ENCODE peak calls at places on chromosome 6, in seven cellular contexts. E, H, F, S, G, Q and R are unnamed samples.

GRCh38 chr6:109321752-109322151 is 60.5 kb downstream of the CD164 start:
- DNase-seq in E (no peak), H (no peak), F (no peak), S (no peak), G (no peak), Q (no peak), R (no peak)

GRCh38 chr6:116386581-116387299 is 16.0 kb downstream of the DSE start:
- DNase-seq in E (no peak), H (peak; percentile 36), F (no peak), S (no peak), G (peak; percentile 41), Q (no peak), R (no peak)

GRCh38 chr6:140572129-140572528 is 1197.7 kb upstream of the CITED2 start:
- DNase-seq in E (no peak), H (no peak), F (no peak), S (no peak), G (no peak), Q (no peak), R (no peak)

GRCh38 chr6:13248053-13248452 is 80.3 kb downstream of the TBC1D7 start:
- DNase-seq in E (no peak), H (no peak), F (no peak), S (no peak), G (peak; percentile 28), Q (no peak), R (no peak)

GRCh38 chr6:3638662-3639061 is 112.9 kb downstream of the PXDC1 start:
- DNase-seq in E (no peak), H (no peak), F (no peak), S (no peak), G (no peak), Q (no peak), R (no peak)

GRCh38 chr6:105832358-105832757 is 253.8 kb upstream of the PRDM1 start:
- DNase-seq in E (no peak), H (peak; percentile 97), F (no peak), S (no peak), G (no peak), Q (no peak), R (no peak)

GRCh38 chr6:143581835-143582480 is 70.4 kb upstream of the FUCA2 start:
- DNase-seq in E (no peak), H (no peak), F (no peak), S (no peak), G (peak; percentile 30), Q (no peak), R (no peak)

GRCh38 chr6:73870907-73871306 is 174.9 kb downstream of the CD109 start:
- DNase-seq in E (no peak), H (no peak), F (no peak), S (no peak), G (peak; percentile 10), Q (no peak), R (no peak)

GRCh38 chr6:166473886-166474596 is 91.3 kb upstream of the MPC1 start:
- DNase-seq in E (no peak), H (no peak), F (no peak), S (no peak), G (no peak), Q (no peak), R (no peak)

GRCh38 chr6:88982720-88983119 is 19.3 kb upstream of the RNGTT start:
- DNase-seq in E (no peak), H (peak; percentile 84), F (no peak), S (peak; percentile 43), G (peak; percentile 71), Q (no peak), R (no peak)